ENCODE peak calls at places on chromosomes 12 and 14, in four cellular contexts. K, E, U and O are unnamed samples.
A peak's percentile ranks its signal among the peaks of the same experiment; 100 is the strongest.

GRCh38 chr12:9651265-9651729 is 18.2 kb upstream of the CLEC2D start:
- DNase-seq in U (peak; percentile 76), E (peak; percentile 67), K (no peak), O (no peak)

GRCh38 chr14:88818018-88818417 is 6.4 kb upstream of the TTC8 start:
- DNase-seq in K (no peak), U (no peak), E (no peak), O (peak; percentile 18)

GRCh38 chr14:102544745-102545460 is 35.3 kb upstream of the ANKRD9 start:
- DNase-seq in E (no peak), K (peak; percentile 42), U (no peak), O (peak; percentile 58)

GRCh38 chr12:89135976-89136634 is 216.2 kb downstream of the DUSP6 start:
- DNase-seq in E (peak; percentile 70), K (no peak), U (no peak), O (no peak)

GRCh38 chr12:131046813-131047788 is 93.4 kb downstream of the ADGRD1 start:
- DNase-seq in K (no peak), U (no peak), E (no peak), O (no peak)

GRCh38 chr12:116599285-116600122 is 40.3 kb downstream of the MAP1LC3B2 start:
- DNase-seq in K (peak; percentile 81), U (peak; percentile 87), E (peak; percentile 58), O (peak; percentile 65)

GRCh38 chr14:33317675-33318074 is 379.0 kb downstream of the NPAS3 start:
- DNase-seq in U (no peak), K (no peak), E (no peak), O (no peak)

GRCh38 chr12:66668311-66668710 is 10.6 kb downstream of the GRIP1 start:
- DNase-seq in U (peak; percentile 7), K (no peak), E (no peak), O (no peak)

GRCh38 chr14:103073367-103073875 is 10.6 kb upstream of the LBHD2 start:
- DNase-seq in E (no peak), U (no peak), K (no peak), O (no peak)

GRCh38 chr14:21825147-21825743 is 151.6 kb upstream of the OR4E1 start:
- DNase-seq in U (peak; percentile 21), E (peak; percentile 4), K (peak; percentile 26), O (peak; percentile 11)

GRCh38 chr14:89502966-89503365 is 85.9 kb upstream of the FOXN3 start:
- DNase-seq in E (no peak), U (no peak), K (no peak), O (no peak)

GRCh38 chr14:90567191-90567590 is 170.4 kb downstream of the CALM1 start:
- DNase-seq in K (no peak), E (no peak), U (no peak), O (no peak)

GRCh38 chr12:12901158-12901791 is 9.9 kb downstream of the GPRC5A start:
- DNase-seq in K (no peak), E (peak; percentile 94), U (peak; percentile 91), O (no peak)

GRCh38 chr12:9634177-9634803 is 26.6 kb upstream of the KLRB1 start:
- DNase-seq in U (peak; percentile 66), K (peak; percentile 35), E (peak; percentile 47), O (peak; percentile 53)

DNA sequence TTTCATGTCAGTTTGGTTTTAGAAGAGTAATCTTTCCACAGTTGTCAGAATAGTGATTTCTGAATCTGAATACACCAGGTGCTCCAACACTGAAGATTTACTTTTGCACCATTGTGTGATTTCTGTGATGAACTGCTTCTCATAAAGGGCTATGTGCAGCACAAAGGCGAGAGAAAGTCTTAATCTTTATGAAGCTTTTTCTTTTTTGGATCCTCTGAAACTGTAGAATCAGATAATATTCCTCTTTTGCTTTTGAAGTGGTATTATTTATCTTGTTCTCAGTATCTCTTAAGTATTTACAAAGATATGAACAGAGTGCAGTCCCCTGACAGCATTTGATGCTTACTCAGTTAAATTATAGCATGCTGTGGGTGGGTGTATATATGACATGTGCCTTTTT is 207.8 kb downstream of the NAV3 start:
- DNase-seq in K (no peak), U (no peak), E (no peak), O (no peak)
- TF ChIP-seq CTCF in K (no peak), U (no peak), E (no peak), O (no peak)

DNA sequence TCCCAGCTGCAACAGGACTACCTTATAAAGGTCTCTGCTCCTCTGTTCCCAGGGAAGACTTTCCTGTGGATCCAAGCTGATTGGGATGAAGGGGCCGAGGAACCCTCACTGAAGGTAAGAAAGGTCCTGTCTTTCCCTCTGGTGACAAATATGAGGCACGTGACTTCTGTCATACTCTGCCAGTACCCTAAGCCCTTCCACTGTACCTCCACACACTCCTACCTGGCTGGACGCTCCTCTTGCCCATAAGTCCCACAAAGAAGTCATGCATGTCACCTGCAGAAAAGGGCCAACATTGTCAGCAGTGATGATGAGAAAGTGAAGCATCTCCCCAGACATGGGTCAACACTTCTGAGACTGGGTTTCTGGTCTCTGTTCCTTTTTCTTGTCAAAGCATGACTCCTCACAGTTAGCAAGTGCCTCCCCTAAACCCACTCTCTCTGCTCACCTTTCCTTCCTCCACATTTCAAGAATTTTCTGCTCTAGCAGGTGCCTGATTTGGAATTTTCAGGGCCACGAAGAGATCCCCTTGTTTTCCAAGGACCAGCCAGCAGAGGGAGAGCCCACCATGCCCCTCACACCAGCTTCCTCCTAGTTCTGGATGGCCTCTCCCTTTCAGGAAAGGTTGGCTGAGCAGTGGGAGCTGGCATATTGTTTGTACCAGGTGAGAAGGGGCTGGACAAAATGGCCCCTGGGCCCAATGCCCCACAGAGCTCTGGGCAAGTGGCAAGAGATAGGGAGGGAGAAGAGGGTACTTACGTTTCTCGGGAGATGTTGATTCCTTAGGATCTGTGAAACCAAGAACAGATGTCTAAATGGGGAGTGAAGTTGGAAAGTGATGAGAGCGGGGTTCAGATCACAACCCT is 3.5 kb downstream of the TAC3 start:
- DNase-seq in U (no peak), E (no peak), K (no peak), O (peak; percentile 70)
- TF ChIP-seq CTCF in U (no peak), E (no peak), K (no peak), O (no peak)

DNA sequence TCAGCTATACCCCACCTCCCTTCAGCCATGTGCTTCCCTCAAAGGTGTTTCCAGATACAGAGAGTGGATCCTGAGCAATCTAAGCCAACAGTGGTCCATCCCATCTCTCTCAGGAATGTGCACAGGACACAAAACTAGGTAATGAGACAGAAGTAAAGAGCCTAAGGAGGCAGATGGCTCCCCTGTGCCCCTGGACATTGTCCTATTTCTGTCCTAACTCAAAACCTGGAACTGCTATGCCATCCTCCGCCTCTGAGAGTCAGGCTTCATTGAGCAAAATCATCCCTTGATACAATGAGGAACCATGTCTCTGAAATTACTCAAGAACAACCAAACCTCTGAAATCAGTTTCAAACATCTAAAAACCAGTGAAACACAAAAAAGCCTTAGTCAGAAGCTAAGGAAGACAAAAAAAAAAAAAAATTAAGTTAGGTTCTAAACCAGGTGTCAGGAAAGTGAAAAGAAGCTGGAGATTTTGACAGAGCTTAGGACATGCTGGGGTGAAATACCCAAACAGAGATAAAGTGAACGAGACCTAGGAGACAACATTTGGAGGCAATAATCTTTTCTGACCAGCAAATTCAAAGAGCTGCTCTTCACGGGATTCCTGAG is 200.3 kb upstream of the PLEKHG7 start:
- DNase-seq in E (no peak), K (no peak), U (peak; percentile 19), O (peak; percentile 30)
- TF ChIP-seq CTCF in E (no peak), K (no peak), U (peak; percentile 23), O (peak; percentile 11)

GRCh38 chr12:98352218-98352811 is 163.1 kb upstream of the TMPO start:
- DNase-seq in E (peak; percentile 91), K (no peak), U (peak; percentile 80), O (no peak)
- TF ChIP-seq CTCF in E (no peak), K (no peak), U (no peak), O (no peak)

GRCh38 chr14:74670726-74671125 is 42.2 kb downstream of the AREL1 start:
- DNase-seq in E (peak; percentile 82), K (no peak), U (peak; percentile 42), O (no peak)

GRCh38 chr14:74664717-74665116 is 48.2 kb downstream of the AREL1 start:
- DNase-seq in E (no peak), K (no peak), U (no peak), O (no peak)

GRCh38 chr14:74669846-74670245 is 43.0 kb downstream of the AREL1 start:
- DNase-seq in K (no peak), E (no peak), U (no peak), O (no peak)

GRCh38 chr14:74663884-74664283 is 49.0 kb downstream of the AREL1 start:
- DNase-seq in U (no peak), E (no peak), K (no peak), O (no peak)

DNA sequence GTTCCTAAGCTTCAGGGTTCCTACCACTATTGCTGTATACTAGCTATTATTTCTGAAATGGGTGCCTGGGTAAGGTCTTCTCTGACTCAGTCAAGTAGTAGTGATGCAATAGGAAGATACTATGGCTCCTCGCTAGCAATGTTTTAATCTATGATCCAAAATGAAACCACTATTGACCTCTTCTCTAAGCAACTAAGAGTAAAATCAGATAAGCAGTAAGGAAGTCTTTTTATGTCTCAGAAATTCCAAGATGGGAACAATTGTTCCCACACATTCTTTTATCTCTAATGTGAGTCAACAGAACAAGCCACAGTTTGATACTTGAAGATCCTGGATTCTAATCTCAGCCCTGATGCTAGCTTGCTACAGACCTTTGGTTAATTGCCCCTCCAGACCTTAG is 45.1 kb downstream of the AREL1 start:
- DNase-seq in K (no peak), E (peak; percentile 79), U (peak; percentile 79), O (no peak)
- TF ChIP-seq CTCF in K (no peak), E (no peak), U (no peak), O (no peak)

DNA sequence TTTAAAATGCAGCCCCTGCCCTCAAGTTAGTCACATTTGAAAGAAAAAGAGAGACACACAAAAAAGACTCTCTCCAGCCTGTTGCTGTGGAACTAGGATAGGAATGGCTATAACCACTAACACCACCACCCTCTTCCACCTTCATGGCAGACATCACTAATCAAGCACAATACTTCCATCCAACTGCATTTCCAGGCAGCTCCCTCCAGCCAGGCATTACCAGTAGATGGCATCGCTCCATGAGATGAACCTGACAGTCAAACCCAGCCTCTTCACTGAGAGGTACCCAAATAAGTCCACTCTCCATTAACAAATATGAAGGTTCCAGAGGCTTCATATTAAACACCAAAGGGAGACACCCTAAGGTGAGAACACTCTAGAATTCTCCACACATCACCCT is 24.4 kb downstream of the SLC8B1 start:
- DNase-seq in U (no peak), K (no peak), E (no peak), O (no peak)
- TF ChIP-seq CTCF in U (peak; percentile 10), K (peak; percentile 29), E (peak; percentile 1), O (no peak)